ENCODE peak calls at places on chromosomes 6 and 20, in ten cellular contexts. F is heart left ventricle; D is lower leg skin; J is tibial artery; A is HFFc6; P is PC-3; T is brain microvascular endothelial cell; C is CD8-positive, alpha-beta T cell; B is GM13976; X is GM06990. M is an unnamed sample.

GRCh38 chr6:43128926-43129325 is 42.1 kb upstream of the SRF start:
- DNase-seq in F (no peak), D (no peak), J (no peak), A (no peak), P (no peak), T (no peak), C (no peak), B (no peak), X (no peak), M (no peak)

GRCh38 chr20:19775353-19776201 is 17.5 kb downstream of the RIN2 start:
- DNase-seq in F (no peak), D (no peak), J (no peak), A (peak; percentile 69), P (peak; percentile 93), T (no peak), C (no peak), B (no peak), X (no peak), M (no peak)

GRCh38 chr6:132728616-132729015 is 14.8 kb upstream of the VNN1 start:
- DNase-seq in F (no peak), D (no peak), J (no peak), A (no peak), P (peak; percentile 3), T (no peak), C (no peak), B (no peak), X (no peak), M (no peak)

GRCh38 chr6:133369755-133370154 is 128.6 kb downstream of the EYA4 start:
- DNase-seq in F (no peak), D (no peak), J (no peak), A (no peak), P (no peak), T (no peak), C (no peak), B (no peak), X (no peak), M (no peak)

GRCh38 chr6:158040051-158040803 is 58.6 kb downstream of the SYNJ2 start:
- DNase-seq in F (no peak), D (no peak), J (peak; percentile 35), A (peak; percentile 96), P (peak; percentile 90), T (peak; percentile 98), C (no peak), B (peak; percentile 75), X (no peak), M (peak; percentile 73)

GRCh38 chr20:24966317-24967012 is 17.4 kb downstream of the CST7 start:
- DNase-seq in F (no peak), D (no peak), J (no peak), A (no peak), P (no peak), T (no peak), C (no peak), B (no peak), X (no peak), M (no peak)

GRCh38 chr20:35304956-35305355 is 12.7 kb upstream of the FAM83C start:
- DNase-seq in F (no peak), D (no peak), J (no peak), A (no peak), P (no peak), T (no peak), C (no peak), B (no peak), X (no peak), M (no peak)

GRCh38 chr6:111944541-111944940 is 71.3 kb upstream of the FYN start:
- DNase-seq in F (no peak), D (no peak), J (no peak), A (no peak), P (no peak), T (no peak), C (no peak), B (no peak), X (no peak), M (no peak)

GRCh38 chr6:121465101-121465500 is 29.7 kb downstream of the GJA1 start:
- DNase-seq in F (no peak), D (no peak), J (no peak), A (no peak), P (peak; percentile 17), T (no peak), C (no peak), B (no peak), X (no peak), M (no peak)

GRCh38 chr6:24766685-24767462 is 7.9 kb upstream of the GMNN start:
- DNase-seq in F (no peak), D (no peak), J (no peak), A (peak; percentile 35), P (peak; percentile 62), T (no peak), C (no peak), B (peak; percentile 76), X (no peak), M (peak; percentile 82)

GRCh38 chr6:45163952-45164766 is 164.0 kb upstream of the RUNX2 start:
- DNase-seq in F (no peak), D (no peak), J (no peak), A (no peak), P (peak; percentile 14), T (no peak), C (no peak), B (peak; percentile 38), X (peak; percentile 5), M (peak; percentile 38)

GRCh38 chr6:30542404-30542725 is 13.9 kb downstream of the GNL1 start:
- DNase-seq in F (no peak), D (no peak), J (no peak), A (no peak), P (no peak), T (no peak), C (peak; percentile 66), B (no peak), X (no peak), M (no peak)

GRCh38 chr20:47607208-47607613 is 105.5 kb downstream of the NCOA3 start:
- DNase-seq in F (no peak), D (no peak), J (no peak), A (peak; percentile 40), P (peak; percentile 46), T (no peak), C (no peak), B (no peak), X (no peak), M (no peak)

GRCh38 chr20:10682939-10683338 is 9.1 kb upstream of the JAG1 start:
- DNase-seq in F (no peak), D (no peak), J (no peak), A (no peak), P (no peak), T (peak; percentile 38), C (no peak), B (no peak), X (no peak), M (no peak)

DNA sequence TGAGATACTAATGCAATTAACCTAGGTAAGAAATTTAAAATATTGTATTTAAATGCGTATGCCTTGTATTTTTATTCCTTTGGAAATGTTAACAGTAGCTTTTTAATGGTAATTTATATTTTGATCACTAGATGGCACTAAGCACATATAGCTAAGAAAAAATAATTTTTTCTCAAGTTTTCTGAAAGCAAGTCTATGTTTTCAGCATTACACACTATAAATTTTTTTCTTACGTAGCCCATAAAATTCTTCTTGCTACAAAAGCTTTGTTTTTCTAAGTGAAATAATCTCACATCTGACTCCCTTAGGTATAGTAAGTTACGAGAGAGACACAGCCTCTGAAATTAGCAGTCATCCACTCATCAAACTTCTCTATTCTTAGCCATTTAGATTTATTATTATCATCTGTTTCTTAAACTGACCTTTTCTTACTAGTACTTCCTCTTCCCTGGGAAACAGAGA is 35.7 kb downstream of the TSPYL4 start:
- DNase-seq in F (no peak), D (no peak), J (no peak), A (peak; percentile 43), P (peak; percentile 60), T (no peak), C (no peak), B (no peak), X (no peak), M (no peak)
- TF ChIP-seq CTCF in F (peak; percentile 40), D (no peak), J (peak; percentile 15), A (peak; percentile 85), P (peak; percentile 59), T (peak; percentile 22), C (peak; percentile 82), B (peak; percentile 12), X (peak; percentile 36), M (peak; percentile 34)

DNA sequence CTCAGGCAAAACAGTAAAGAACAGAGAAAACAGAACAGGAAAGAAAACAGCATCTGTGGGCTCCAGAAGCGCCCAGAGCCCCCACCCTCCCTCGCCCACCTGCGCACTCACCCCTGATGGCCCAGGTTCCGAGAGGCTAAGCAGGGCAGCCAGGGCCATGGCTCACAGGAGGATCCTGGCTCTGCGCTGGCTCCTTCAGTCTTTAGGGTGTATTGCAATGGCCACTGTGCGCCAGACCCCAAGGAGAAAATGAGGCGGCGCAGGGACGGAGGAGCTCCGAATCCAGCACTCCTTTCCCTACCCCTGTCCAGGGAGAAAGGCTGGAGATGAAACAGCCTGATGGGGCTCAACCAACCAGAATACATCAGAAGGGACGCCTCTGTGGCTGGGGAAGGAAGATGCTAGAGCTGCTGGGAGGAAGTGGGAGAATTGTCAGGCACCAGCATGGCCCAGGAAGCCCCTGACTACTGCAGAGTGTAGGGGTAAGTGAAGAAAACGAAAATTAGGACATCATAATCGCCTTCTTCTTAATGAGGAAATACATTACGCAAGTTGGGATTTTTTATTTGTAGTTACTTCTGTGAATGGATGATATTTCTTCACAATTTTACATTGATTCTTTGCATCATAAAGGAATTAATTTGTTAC is 49.0 kb downstream of the COL11A2 start:
- DNase-seq in F (no peak), D (no peak), J (no peak), A (no peak), P (no peak), T (no peak), C (no peak), B (no peak), X (no peak), M (no peak)
- TF ChIP-seq CTCF in F (no peak), D (no peak), J (no peak), A (no peak), P (no peak), T (peak; percentile 34), C (no peak), B (no peak), X (peak; percentile 12), M (peak; percentile 8)

GRCh38 chr6:16759646-16760535 is 1.4 kb downstream of the ATXN1 start:
- DNase-seq in F (peak; percentile 96), D (peak; percentile 88), J (peak; percentile 93), A (peak; percentile 86), P (peak; percentile 75), T (peak; percentile 83), C (peak; percentile 83), B (peak; percentile 72), X (peak; percentile 82), M (peak; percentile 74)
- TF ChIP-seq CTCF in F (peak; percentile 23), D (peak; percentile 51), J (no peak), A (peak; percentile 47), P (no peak), T (peak; percentile 16), C (no peak), B (no peak), X (peak; percentile 1), M (peak; percentile 17)

DNA sequence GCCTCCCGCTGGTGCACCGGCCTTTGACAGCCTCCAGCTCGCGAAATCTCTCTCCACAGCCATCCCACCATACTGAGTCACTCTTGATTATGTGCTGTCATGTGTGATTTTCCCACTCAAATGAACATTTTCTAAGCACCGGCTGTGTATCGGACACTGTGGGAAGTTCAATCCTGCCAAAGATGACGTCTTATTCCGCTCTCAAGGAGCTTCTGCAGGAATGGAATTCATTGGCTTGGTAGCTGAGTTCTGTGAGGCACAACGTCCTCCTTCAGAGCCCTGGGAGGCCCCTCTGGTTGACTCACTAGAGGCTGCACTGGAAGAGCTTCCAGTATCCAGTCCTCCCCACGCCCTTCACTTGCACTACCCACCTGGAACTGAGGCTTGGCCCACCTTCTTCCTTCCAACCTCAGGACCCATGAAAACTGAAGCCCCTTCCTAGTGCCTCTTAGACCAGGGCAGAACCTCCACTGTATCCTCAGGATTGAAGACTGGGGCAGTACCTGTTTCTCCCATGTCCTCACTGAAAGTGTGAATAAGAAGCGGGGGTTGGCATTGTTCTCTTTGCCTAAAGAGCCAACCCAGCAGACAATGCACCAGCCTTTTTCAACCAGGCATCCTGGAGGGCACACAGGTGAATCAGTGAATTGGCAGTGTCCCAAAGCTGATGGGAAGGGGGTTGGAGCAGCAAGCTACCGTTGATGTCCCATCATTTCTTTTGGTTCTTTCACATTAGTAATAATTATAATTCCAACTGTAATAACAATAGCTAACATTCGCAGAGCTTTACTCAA is 1.7 kb downstream of the UNC5CL start:
- DNase-seq in F (no peak), D (no peak), J (no peak), A (no peak), P (no peak), T (no peak), C (no peak), B (no peak), X (no peak), M (no peak)
- TF ChIP-seq CTCF in F (no peak), D (no peak), J (no peak), A (no peak), P (no peak), T (no peak), C (no peak), B (no peak), X (no peak), M (no peak)